ENCODE peak calls at places on chromosomes 13 and 19, in seven cellular contexts. One of them, this sample, is unnamed.

GRCh38 chr13:76885203-76886004 is 801 bp downstream of the KCTD12 start:
- DNase-seq in heart left ventricle: peak
- DNase-seq in activated B cell treated with CpG ODN at 0.5 μM for 24 hours: peak
- DNase-seq in CD4-positive, alpha-beta T cell: peak
- DNase-seq in cardiac muscle cell: peak
- DNase-seq in A673: peak
- DNase-seq in fibroblast of the aortic adventitia: peak
- DNase-seq in this sample: peak

GRCh38 chr13:39415403-39415802 is 187.6 kb downstream of the LHFPL6 start:
- DNase-seq in heart left ventricle: peak
- DNase-seq in activated B cell treated with CpG ODN at 0.5 μM for 24 hours: no peak
- DNase-seq in CD4-positive, alpha-beta T cell: no peak
- DNase-seq in cardiac muscle cell: peak
- DNase-seq in A673: peak
- DNase-seq in fibroblast of the aortic adventitia: peak
- DNase-seq in this sample: no peak

GRCh38 chr13:96473463-96474157 is 383.7 kb downstream of the HS6ST3 start:
- DNase-seq in heart left ventricle: no peak
- DNase-seq in activated B cell treated with CpG ODN at 0.5 μM for 24 hours: no peak
- DNase-seq in CD4-positive, alpha-beta T cell: no peak
- DNase-seq in cardiac muscle cell: peak
- DNase-seq in A673: no peak
- DNase-seq in fibroblast of the aortic adventitia: peak
- DNase-seq in this sample: no peak

GRCh38 chr19:41427647-41428480 is 690 bp upstream of the B3GNT8 start:
- DNase-seq in heart left ventricle: no peak
- DNase-seq in activated B cell treated with CpG ODN at 0.5 μM for 24 hours: no peak
- DNase-seq in CD4-positive, alpha-beta T cell: no peak
- DNase-seq in cardiac muscle cell: peak
- DNase-seq in A673: peak
- DNase-seq in fibroblast of the aortic adventitia: peak
- DNase-seq in this sample: peak

GRCh38 chr13:95918860-95919259 is 134.3 kb downstream of the UGGT2 start:
- DNase-seq in heart left ventricle: no peak
- DNase-seq in activated B cell treated with CpG ODN at 0.5 μM for 24 hours: no peak
- DNase-seq in CD4-positive, alpha-beta T cell: no peak
- DNase-seq in cardiac muscle cell: no peak
- DNase-seq in A673: no peak
- DNase-seq in fibroblast of the aortic adventitia: no peak
- DNase-seq in this sample: no peak

GRCh38 chr19:44059229-44059628 is 7.4 kb downstream of the ZNF223 start:
- DNase-seq in heart left ventricle: no peak
- DNase-seq in activated B cell treated with CpG ODN at 0.5 μM for 24 hours: no peak
- DNase-seq in CD4-positive, alpha-beta T cell: no peak
- DNase-seq in cardiac muscle cell: no peak
- DNase-seq in A673: no peak
- DNase-seq in fibroblast of the aortic adventitia: no peak
- DNase-seq in this sample: no peak

GRCh38 chr13:39484506-39485313 is 118.3 kb downstream of the LHFPL6 start:
- DNase-seq in heart left ventricle: no peak
- DNase-seq in activated B cell treated with CpG ODN at 0.5 μM for 24 hours: no peak
- DNase-seq in CD4-positive, alpha-beta T cell: no peak
- DNase-seq in cardiac muscle cell: no peak
- DNase-seq in A673: peak
- DNase-seq in fibroblast of the aortic adventitia: peak
- DNase-seq in this sample: no peak

GRCh38 chr13:49315036-49315565 is 67.4 kb downstream of the CDADC1 start:
- DNase-seq in heart left ventricle: no peak
- DNase-seq in activated B cell treated with CpG ODN at 0.5 μM for 24 hours: no peak
- DNase-seq in CD4-positive, alpha-beta T cell: no peak
- DNase-seq in cardiac muscle cell: no peak
- DNase-seq in A673: no peak
- DNase-seq in fibroblast of the aortic adventitia: no peak
- DNase-seq in this sample: no peak

GRCh38 chr13:102724923-102725322 is 30.1 kb upstream of the METTL21C start:
- DNase-seq in heart left ventricle: no peak
- DNase-seq in activated B cell treated with CpG ODN at 0.5 μM for 24 hours: no peak
- DNase-seq in CD4-positive, alpha-beta T cell: no peak
- DNase-seq in cardiac muscle cell: peak
- DNase-seq in A673: peak
- DNase-seq in fibroblast of the aortic adventitia: peak
- DNase-seq in this sample: no peak

GRCh38 chr13:25727776-25728175 is 324.0 kb downstream of the SHISA2 start:
- DNase-seq in heart left ventricle: no peak
- DNase-seq in activated B cell treated with CpG ODN at 0.5 μM for 24 hours: no peak
- DNase-seq in CD4-positive, alpha-beta T cell: no peak
- DNase-seq in cardiac muscle cell: no peak
- DNase-seq in A673: no peak
- DNase-seq in fibroblast of the aortic adventitia: no peak
- DNase-seq in this sample: no peak

GRCh38 chr19:15443838-15444237 is 5.9 kb downstream of the WIZ start:
- DNase-seq in heart left ventricle: peak
- DNase-seq in activated B cell treated with CpG ODN at 0.5 μM for 24 hours: no peak
- DNase-seq in CD4-positive, alpha-beta T cell: no peak
- DNase-seq in cardiac muscle cell: no peak
- DNase-seq in A673: no peak
- DNase-seq in fibroblast of the aortic adventitia: peak
- DNase-seq in this sample: no peak

GRCh38 chr13:75440100-75440499 is 41.9 kb downstream of the TBC1D4 start:
- DNase-seq in heart left ventricle: no peak
- DNase-seq in activated B cell treated with CpG ODN at 0.5 μM for 24 hours: no peak
- DNase-seq in CD4-positive, alpha-beta T cell: no peak
- DNase-seq in cardiac muscle cell: no peak
- DNase-seq in A673: no peak
- DNase-seq in fibroblast of the aortic adventitia: peak
- DNase-seq in this sample: no peak

GRCh38 chr19:11887618-11888531 is at the start of gene ZNF69:
- DNase-seq in heart left ventricle: peak
- DNase-seq in activated B cell treated with CpG ODN at 0.5 μM for 24 hours: peak
- DNase-seq in CD4-positive, alpha-beta T cell: peak
- DNase-seq in cardiac muscle cell: peak
- DNase-seq in A673: peak
- DNase-seq in fibroblast of the aortic adventitia: peak
- DNase-seq in this sample: peak

GRCh38 chr19:39890755-39891551 is 43.5 kb downstream of the FCGBP start:
- DNase-seq in heart left ventricle: no peak
- DNase-seq in activated B cell treated with CpG ODN at 0.5 μM for 24 hours: no peak
- DNase-seq in CD4-positive, alpha-beta T cell: no peak
- DNase-seq in cardiac muscle cell: no peak
- DNase-seq in A673: no peak
- DNase-seq in fibroblast of the aortic adventitia: no peak
- DNase-seq in this sample: no peak

DNA sequence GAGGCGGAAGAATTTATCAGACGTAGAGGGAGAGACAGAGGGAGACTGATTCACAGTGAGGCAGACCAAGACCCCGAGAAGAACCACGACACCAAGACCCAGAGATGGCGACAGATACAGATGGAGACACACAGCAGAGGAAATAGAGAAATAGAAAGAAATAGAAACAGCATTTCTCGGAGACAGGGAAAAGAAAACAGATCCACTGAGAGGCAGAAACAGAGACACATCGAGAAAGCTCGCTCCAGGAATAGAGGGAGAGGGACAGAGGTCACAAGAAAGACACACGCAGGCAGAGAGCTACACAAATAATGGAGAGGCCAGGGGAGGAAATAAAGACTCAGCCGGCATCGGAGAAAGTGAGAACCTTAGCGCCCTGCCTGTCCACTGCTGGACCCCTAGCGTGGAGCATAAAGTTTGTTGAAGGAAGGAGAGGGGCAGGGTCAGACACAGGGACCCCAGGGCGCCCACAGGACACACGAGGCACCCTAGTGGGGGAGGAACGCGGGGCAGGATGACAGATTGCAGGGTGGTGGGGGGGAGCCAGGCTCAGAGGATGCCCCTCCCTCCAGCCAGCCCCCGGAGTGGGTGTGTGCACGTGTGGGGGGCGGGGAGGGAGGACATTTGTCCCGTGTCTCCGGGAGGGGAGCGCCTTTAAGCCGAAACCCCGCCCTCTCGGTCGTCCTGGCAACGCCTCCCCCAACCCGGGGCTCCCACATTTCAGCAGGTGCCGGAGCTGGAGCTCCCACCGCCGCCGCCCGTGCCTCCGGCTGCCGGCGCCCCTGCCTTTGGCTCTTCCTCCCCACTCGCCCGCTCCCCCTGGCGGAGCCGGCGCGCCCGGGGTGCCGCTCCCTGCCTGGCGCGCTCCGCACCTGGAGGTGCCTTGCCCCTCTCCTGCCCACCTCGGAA is at the start of gene PRKCG:
- DNase-seq in heart left ventricle: peak
- DNase-seq in activated B cell treated with CpG ODN at 0.5 μM for 24 hours: peak
- DNase-seq in CD4-positive, alpha-beta T cell: peak
- DNase-seq in cardiac muscle cell: peak
- DNase-seq in A673: peak
- DNase-seq in fibroblast of the aortic adventitia: no peak
- DNase-seq in this sample: peak
- TF ChIP-seq CTCF in heart left ventricle: peak
- TF ChIP-seq CTCF in activated B cell treated with CpG ODN at 0.5 μM for 24 hours: no peak
- TF ChIP-seq CTCF in CD4-positive, alpha-beta T cell: peak
- TF ChIP-seq CTCF in cardiac muscle cell: peak
- TF ChIP-seq CTCF in A673: peak
- TF ChIP-seq CTCF in fibroblast of the aortic adventitia: peak
- TF ChIP-seq CTCF in this sample: peak

GRCh38 chr13:111048387-111048786 is 66.7 kb upstream of the ARHGEF7 start:
- DNase-seq in heart left ventricle: no peak
- DNase-seq in activated B cell treated with CpG ODN at 0.5 μM for 24 hours: no peak
- DNase-seq in CD4-positive, alpha-beta T cell: no peak
- DNase-seq in cardiac muscle cell: no peak
- DNase-seq in A673: no peak
- DNase-seq in fibroblast of the aortic adventitia: no peak
- DNase-seq in this sample: no peak

GRCh38 chr13:111044087-111044830 is 70.9 kb upstream of the ARHGEF7 start:
- DNase-seq in heart left ventricle: no peak
- DNase-seq in activated B cell treated with CpG ODN at 0.5 μM for 24 hours: no peak
- DNase-seq in CD4-positive, alpha-beta T cell: no peak
- DNase-seq in cardiac muscle cell: no peak
- DNase-seq in A673: no peak
- DNase-seq in fibroblast of the aortic adventitia: no peak
- DNase-seq in this sample: no peak

GRCh38 chr13:111045170-111045569 is 69.9 kb upstream of the ARHGEF7 start:
- DNase-seq in heart left ventricle: no peak
- DNase-seq in activated B cell treated with CpG ODN at 0.5 μM for 24 hours: no peak
- DNase-seq in CD4-positive, alpha-beta T cell: no peak
- DNase-seq in cardiac muscle cell: no peak
- DNase-seq in A673: no peak
- DNase-seq in fibroblast of the aortic adventitia: no peak
- DNase-seq in this sample: no peak

GRCh38 chr13:111047326-111047725 is 67.8 kb upstream of the ARHGEF7 start:
- DNase-seq in heart left ventricle: no peak
- DNase-seq in activated B cell treated with CpG ODN at 0.5 μM for 24 hours: no peak
- DNase-seq in CD4-positive, alpha-beta T cell: no peak
- DNase-seq in cardiac muscle cell: no peak
- DNase-seq in A673: no peak
- DNase-seq in fibroblast of the aortic adventitia: no peak
- DNase-seq in this sample: no peak

DNA sequence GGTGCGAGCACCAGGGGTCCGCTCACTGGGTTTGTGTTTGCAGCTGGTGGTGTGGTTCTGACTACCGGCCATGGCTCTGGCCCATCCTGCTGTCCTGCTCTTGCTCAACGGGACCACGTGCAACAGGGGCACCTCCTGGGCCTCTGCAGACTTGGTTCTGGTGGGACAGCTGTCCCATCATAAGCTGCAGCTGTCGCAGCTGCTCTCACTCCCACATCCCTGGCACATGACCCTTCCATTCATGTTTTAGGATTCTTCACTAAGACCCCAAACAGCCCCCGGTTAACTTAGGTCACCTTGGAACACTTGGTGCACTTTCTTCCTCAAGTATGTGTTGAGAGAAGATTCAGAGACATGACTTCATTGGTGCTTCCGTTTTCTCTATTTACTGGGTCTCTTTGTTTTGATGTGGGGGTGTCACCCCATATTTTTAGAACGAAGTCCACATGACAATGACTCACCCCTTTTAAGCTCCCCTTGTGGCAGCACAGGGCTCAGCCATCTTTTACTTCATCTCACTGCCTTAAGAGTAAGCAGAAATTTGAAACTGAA is 68.4 kb upstream of the ARHGEF7 start:
- DNase-seq in heart left ventricle: peak
- DNase-seq in activated B cell treated with CpG ODN at 0.5 μM for 24 hours: no peak
- DNase-seq in CD4-positive, alpha-beta T cell: no peak
- DNase-seq in cardiac muscle cell: no peak
- DNase-seq in A673: no peak
- DNase-seq in fibroblast of the aortic adventitia: peak
- DNase-seq in this sample: no peak
- TF ChIP-seq CTCF in heart left ventricle: no peak
- TF ChIP-seq CTCF in activated B cell treated with CpG ODN at 0.5 μM for 24 hours: no peak
- TF ChIP-seq CTCF in CD4-positive, alpha-beta T cell: no peak
- TF ChIP-seq CTCF in cardiac muscle cell: peak
- TF ChIP-seq CTCF in A673: no peak
- TF ChIP-seq CTCF in fibroblast of the aortic adventitia: peak
- TF ChIP-seq CTCF in this sample: no peak

GRCh38 chr13:61030445-61030844 is 385.2 kb downstream of the PCDH20 start:
- DNase-seq in heart left ventricle: no peak
- DNase-seq in activated B cell treated with CpG ODN at 0.5 μM for 24 hours: no peak
- DNase-seq in CD4-positive, alpha-beta T cell: no peak
- DNase-seq in cardiac muscle cell: no peak
- DNase-seq in A673: no peak
- DNase-seq in fibroblast of the aortic adventitia: no peak
- DNase-seq in this sample: no peak

GRCh38 chr13:61024046-61024445 is 391.6 kb downstream of the PCDH20 start:
- DNase-seq in heart left ventricle: no peak
- DNase-seq in activated B cell treated with CpG ODN at 0.5 μM for 24 hours: no peak
- DNase-seq in CD4-positive, alpha-beta T cell: no peak
- DNase-seq in cardiac muscle cell: no peak
- DNase-seq in A673: no peak
- DNase-seq in fibroblast of the aortic adventitia: no peak
- DNase-seq in this sample: no peak

DNA sequence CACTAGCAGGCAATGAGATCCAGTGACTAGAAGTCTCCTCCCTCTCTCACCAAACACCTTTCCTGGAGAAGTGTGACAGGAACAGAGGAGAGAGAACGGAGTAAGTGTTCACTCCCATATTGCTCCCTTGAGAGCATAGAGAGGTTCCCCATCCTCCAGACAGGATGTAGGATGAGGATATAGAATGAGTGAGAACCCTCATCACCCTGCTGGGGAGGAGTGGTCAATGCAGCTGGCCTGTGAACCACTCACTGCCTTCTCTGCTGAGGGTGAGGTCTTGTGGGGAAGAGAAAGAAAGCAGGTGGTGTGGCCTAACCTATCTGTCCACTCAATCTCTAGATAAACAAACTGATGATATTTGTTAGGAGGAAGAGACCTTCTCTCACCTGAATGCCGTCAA is 386.6 kb downstream of the PCDH20 start:
- DNase-seq in heart left ventricle: no peak
- DNase-seq in activated B cell treated with CpG ODN at 0.5 μM for 24 hours: no peak
- DNase-seq in CD4-positive, alpha-beta T cell: no peak
- DNase-seq in cardiac muscle cell: no peak
- DNase-seq in A673: peak
- DNase-seq in fibroblast of the aortic adventitia: no peak
- DNase-seq in this sample: peak
- TF ChIP-seq CTCF in heart left ventricle: no peak
- TF ChIP-seq CTCF in activated B cell treated with CpG ODN at 0.5 μM for 24 hours: no peak
- TF ChIP-seq CTCF in CD4-positive, alpha-beta T cell: no peak
- TF ChIP-seq CTCF in cardiac muscle cell: no peak
- TF ChIP-seq CTCF in A673: no peak
- TF ChIP-seq CTCF in fibroblast of the aortic adventitia: no peak
- TF ChIP-seq CTCF in this sample: peak

DNA sequence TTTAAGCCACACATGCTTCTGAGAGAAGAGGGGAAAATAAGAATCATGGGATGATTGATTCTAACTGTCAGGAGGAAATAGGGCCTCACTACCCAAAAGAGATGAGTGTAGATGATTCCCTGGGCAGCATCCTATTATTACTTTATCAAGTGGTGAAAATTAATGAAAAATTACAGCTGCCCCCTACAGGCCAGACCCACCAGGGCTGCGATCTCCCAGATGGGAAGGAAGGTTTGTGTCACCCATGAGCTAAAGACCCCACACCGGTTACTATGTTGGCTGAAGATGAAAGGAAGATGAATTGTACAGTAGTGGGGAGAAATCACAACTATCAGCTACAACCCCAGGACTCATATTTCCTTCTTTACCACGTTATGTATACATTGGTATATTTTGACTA is 49.5 kb downstream of the RFC3 start:
- DNase-seq in heart left ventricle: no peak
- DNase-seq in activated B cell treated with CpG ODN at 0.5 μM for 24 hours: no peak
- DNase-seq in CD4-positive, alpha-beta T cell: no peak
- DNase-seq in cardiac muscle cell: no peak
- DNase-seq in A673: no peak
- DNase-seq in fibroblast of the aortic adventitia: no peak
- DNase-seq in this sample: no peak
- TF ChIP-seq CTCF in heart left ventricle: no peak
- TF ChIP-seq CTCF in activated B cell treated with CpG ODN at 0.5 μM for 24 hours: no peak
- TF ChIP-seq CTCF in CD4-positive, alpha-beta T cell: no peak
- TF ChIP-seq CTCF in cardiac muscle cell: peak
- TF ChIP-seq CTCF in A673: peak
- TF ChIP-seq CTCF in fibroblast of the aortic adventitia: no peak
- TF ChIP-seq CTCF in this sample: no peak